ENCODE peak calls at places on chromosomes 4 and X, in six cellular contexts. One of them, this sample, is unnamed.

GRCh38 chr4:123597586-123597985 is 201.0 kb downstream of the SPRY1 start:
- DNase-seq in naive thymus-derived CD8-positive, alpha-beta T cell: no peak
- DNase-seq in T-helper 17 cell: no peak
- DNase-seq in upper lobe of left lung: no peak
- DNase-seq in astrocyte of the spinal cord: peak; percentile 53
- DNase-seq in retina: no peak
- DNase-seq in this sample: no peak

GRCh38 chr4:17945303-17945702 is 76.3 kb downstream of the LCORL start:
- DNase-seq in naive thymus-derived CD8-positive, alpha-beta T cell: no peak
- DNase-seq in T-helper 17 cell: no peak
- DNase-seq in upper lobe of left lung: no peak
- DNase-seq in astrocyte of the spinal cord: no peak
- DNase-seq in retina: no peak
- DNase-seq in this sample: no peak

GRCh38 chr4:150130953-150131352 is 52.7 kb downstream of the DCLK2 start:
- DNase-seq in naive thymus-derived CD8-positive, alpha-beta T cell: no peak
- DNase-seq in T-helper 17 cell: no peak
- DNase-seq in upper lobe of left lung: no peak
- DNase-seq in astrocyte of the spinal cord: peak; percentile 84
- DNase-seq in retina: no peak
- DNase-seq in this sample: no peak

GRCh38 chrX:72245461-72246089 is 6.7 kb upstream of the ERCC6L start:
- DNase-seq in naive thymus-derived CD8-positive, alpha-beta T cell: peak; percentile 25
- DNase-seq in T-helper 17 cell: no peak
- DNase-seq in upper lobe of left lung: no peak
- DNase-seq in astrocyte of the spinal cord: peak; percentile 57
- DNase-seq in retina: peak; percentile 53
- DNase-seq in this sample: peak; percentile 69

GRCh38 chr4:10963958-10964705 is 279.6 kb upstream of the CLNK start:
- DNase-seq in naive thymus-derived CD8-positive, alpha-beta T cell: no peak
- DNase-seq in T-helper 17 cell: no peak
- DNase-seq in upper lobe of left lung: no peak
- DNase-seq in astrocyte of the spinal cord: peak; percentile 50
- DNase-seq in retina: peak; percentile 31
- DNase-seq in this sample: no peak

GRCh38 chrX:9258346-9259104 is 206.3 kb upstream of the TBL1X start:
- DNase-seq in naive thymus-derived CD8-positive, alpha-beta T cell: no peak
- DNase-seq in T-helper 17 cell: no peak
- DNase-seq in upper lobe of left lung: no peak
- DNase-seq in astrocyte of the spinal cord: no peak
- DNase-seq in retina: no peak
- DNase-seq in this sample: no peak

GRCh38 chr4:86106475-86106874 is 253.4 kb downstream of the MAPK10 start:
- DNase-seq in naive thymus-derived CD8-positive, alpha-beta T cell: no peak
- DNase-seq in T-helper 17 cell: no peak
- DNase-seq in upper lobe of left lung: no peak
- DNase-seq in astrocyte of the spinal cord: no peak
- DNase-seq in retina: no peak
- DNase-seq in this sample: no peak

GRCh38 chr4:105780176-105780575 is 71.6 kb downstream of the GSTCD start:
- DNase-seq in naive thymus-derived CD8-positive, alpha-beta T cell: no peak
- DNase-seq in T-helper 17 cell: no peak
- DNase-seq in upper lobe of left lung: no peak
- DNase-seq in astrocyte of the spinal cord: no peak
- DNase-seq in retina: peak; percentile 13
- DNase-seq in this sample: no peak

GRCh38 chr4:60945641-60946040 is 254.5 kb upstream of the ADGRL3 start:
- DNase-seq in naive thymus-derived CD8-positive, alpha-beta T cell: no peak
- DNase-seq in T-helper 17 cell: no peak
- DNase-seq in upper lobe of left lung: no peak
- DNase-seq in astrocyte of the spinal cord: no peak
- DNase-seq in retina: no peak
- DNase-seq in this sample: no peak

GRCh38 chrX:3962511-3963350 is 249.3 kb upstream of the PRKX start:
- DNase-seq in naive thymus-derived CD8-positive, alpha-beta T cell: no peak
- DNase-seq in T-helper 17 cell: no peak
- DNase-seq in upper lobe of left lung: no peak
- DNase-seq in astrocyte of the spinal cord: peak; percentile 45
- DNase-seq in retina: peak; percentile 87
- DNase-seq in this sample: peak; percentile 13

GRCh38 chr4:119081943-119082342 is 53.7 kb upstream of the MYOZ2 start:
- DNase-seq in naive thymus-derived CD8-positive, alpha-beta T cell: no peak
- DNase-seq in T-helper 17 cell: no peak
- DNase-seq in upper lobe of left lung: no peak
- DNase-seq in astrocyte of the spinal cord: no peak
- DNase-seq in retina: no peak
- DNase-seq in this sample: peak; percentile 9

GRCh38 chr4:156362581-156362980 is 408.9 kb upstream of the CTSO start:
- DNase-seq in naive thymus-derived CD8-positive, alpha-beta T cell: no peak
- DNase-seq in T-helper 17 cell: no peak
- DNase-seq in upper lobe of left lung: no peak
- DNase-seq in astrocyte of the spinal cord: peak; percentile 39
- DNase-seq in retina: no peak
- DNase-seq in this sample: no peak

GRCh38 chr4:26325191-26325590 is 4.4 kb downstream of the RBPJ start:
- DNase-seq in naive thymus-derived CD8-positive, alpha-beta T cell: peak; percentile 28
- DNase-seq in T-helper 17 cell: no peak
- DNase-seq in upper lobe of left lung: no peak
- DNase-seq in astrocyte of the spinal cord: peak; percentile 66
- DNase-seq in retina: no peak
- DNase-seq in this sample: no peak

GRCh38 chr4:6055030-6055429 is 36.8 kb upstream of the C4orf50 start:
- DNase-seq in naive thymus-derived CD8-positive, alpha-beta T cell: no peak
- DNase-seq in T-helper 17 cell: no peak
- DNase-seq in upper lobe of left lung: no peak
- DNase-seq in astrocyte of the spinal cord: no peak
- DNase-seq in retina: no peak
- DNase-seq in this sample: no peak

GRCh38 chr4:8882239-8882638 is 10.6 kb upstream of the HMX1 start:
- DNase-seq in naive thymus-derived CD8-positive, alpha-beta T cell: no peak
- DNase-seq in T-helper 17 cell: no peak
- DNase-seq in upper lobe of left lung: no peak
- DNase-seq in astrocyte of the spinal cord: no peak
- DNase-seq in retina: peak; percentile 59
- DNase-seq in this sample: peak; percentile 43

GRCh38 chrX:109709129-109709631 is 23.9 kb downstream of the ACSL4 start:
- DNase-seq in naive thymus-derived CD8-positive, alpha-beta T cell: no peak
- DNase-seq in T-helper 17 cell: no peak
- DNase-seq in upper lobe of left lung: no peak
- DNase-seq in astrocyte of the spinal cord: peak; percentile 64
- DNase-seq in retina: no peak
- DNase-seq in this sample: no peak

GRCh38 chr4:100786481-100786880 is 268.7 kb upstream of the EMCN start:
- DNase-seq in naive thymus-derived CD8-positive, alpha-beta T cell: no peak
- DNase-seq in T-helper 17 cell: no peak
- DNase-seq in upper lobe of left lung: no peak
- DNase-seq in astrocyte of the spinal cord: no peak
- DNase-seq in retina: no peak
- DNase-seq in this sample: no peak

This sample was measured in SK-N-DZ.